ENCODE peak calls at places on chromosomes 1 and 21, in five cellular contexts. One of them, this sample, is unnamed.

GRCh38 chr21:37532868-37533780 is 166.6 kb downstream of the DYRK1A start:
- DNase-seq in ovary: no peak
- DNase-seq in tibial nerve: no peak
- DNase-seq in SK-N-SH: no peak
- DNase-seq in transverse colon: no peak
- DNase-seq in this sample: no peak

GRCh38 chr1:174262747-174263241 is 103.5 kb downstream of the RABGAP1L start:
- DNase-seq in ovary: no peak
- DNase-seq in tibial nerve: no peak
- DNase-seq in SK-N-SH: peak
- DNase-seq in transverse colon: no peak
- DNase-seq in this sample: no peak

GRCh38 chr1:156387899-156388813 is 19.1 kb downstream of the RHBG start:
- DNase-seq in ovary: no peak
- DNase-seq in tibial nerve: no peak
- DNase-seq in SK-N-SH: no peak
- DNase-seq in transverse colon: no peak
- DNase-seq in this sample: no peak

GRCh38 chr1:18480315-18481189 is at the start of gene KLHDC7A:
- DNase-seq in ovary: no peak
- DNase-seq in tibial nerve: no peak
- DNase-seq in SK-N-SH: no peak
- DNase-seq in transverse colon: peak
- DNase-seq in this sample: peak

GRCh38 chr1:12049625-12050024 is 13.5 kb upstream of the TNFRSF8 start:
- DNase-seq in ovary: no peak
- DNase-seq in tibial nerve: no peak
- DNase-seq in SK-N-SH: no peak
- DNase-seq in transverse colon: no peak
- DNase-seq in this sample: no peak

GRCh38 chr1:243924188-243924587 is 74.1 kb upstream of the AKT3 start:
- DNase-seq in ovary: no peak
- DNase-seq in tibial nerve: no peak
- DNase-seq in SK-N-SH: no peak
- DNase-seq in transverse colon: no peak
- DNase-seq in this sample: no peak

GRCh38 chr1:232432313-232432712 is 197.6 kb downstream of the SIPA1L2 start:
- DNase-seq in ovary: no peak
- DNase-seq in tibial nerve: no peak
- DNase-seq in SK-N-SH: peak
- DNase-seq in transverse colon: no peak
- DNase-seq in this sample: no peak

GRCh38 chr1:110053557-110054428 is 16.7 kb downstream of the ALX3 start:
- DNase-seq in ovary: peak
- DNase-seq in tibial nerve: peak
- DNase-seq in SK-N-SH: peak
- DNase-seq in transverse colon: peak
- DNase-seq in this sample: no peak

GRCh38 chr1:116334015-116334547 is 39.0 kb upstream of the ATP1A1 start:
- DNase-seq in ovary: no peak
- DNase-seq in tibial nerve: no peak
- DNase-seq in SK-N-SH: no peak
- DNase-seq in transverse colon: peak
- DNase-seq in this sample: no peak

GRCh38 chr1:61141288-61142044 is 59.1 kb downstream of the NFIA start:
- DNase-seq in ovary: no peak
- DNase-seq in tibial nerve: no peak
- DNase-seq in SK-N-SH: no peak
- DNase-seq in transverse colon: no peak
- DNase-seq in this sample: no peak

GRCh38 chr1:54666333-54666732 is 24.7 kb downstream of the MROH7 start:
- DNase-seq in ovary: no peak
- DNase-seq in tibial nerve: no peak
- DNase-seq in SK-N-SH: no peak
- DNase-seq in transverse colon: no peak
- DNase-seq in this sample: no peak

GRCh38 chr1:53015508-53015860 is 46.5 kb upstream of the PODN start:
- DNase-seq in ovary: no peak
- DNase-seq in tibial nerve: no peak
- DNase-seq in SK-N-SH: no peak
- DNase-seq in transverse colon: no peak
- DNase-seq in this sample: no peak

GRCh38 chr1:87513971-87514660 is 185.4 kb downstream of the LMO4 start:
- DNase-seq in ovary: no peak
- DNase-seq in tibial nerve: no peak
- DNase-seq in SK-N-SH: no peak
- DNase-seq in transverse colon: no peak
- DNase-seq in this sample: no peak

GRCh38 chr21:46471514-46471913 is 12.8 kb downstream of the DIP2A start:
- DNase-seq in ovary: no peak
- DNase-seq in tibial nerve: no peak
- DNase-seq in SK-N-SH: no peak
- DNase-seq in transverse colon: no peak
- DNase-seq in this sample: no peak

GRCh38 chr1:31651766-31652165 is 7.1 kb upstream of the PEF1 start:
- DNase-seq in ovary: no peak
- DNase-seq in tibial nerve: no peak
- DNase-seq in SK-N-SH: no peak
- DNase-seq in transverse colon: no peak
- DNase-seq in this sample: no peak

GRCh38 chr1:26831546-26832248 is 5.2 kb downstream of the ZDHHC18 start:
- DNase-seq in ovary: no peak
- DNase-seq in tibial nerve: no peak
- DNase-seq in SK-N-SH: no peak
- DNase-seq in transverse colon: no peak
- DNase-seq in this sample: no peak
- TF ChIP-seq EP300 in ovary: no peak
- TF ChIP-seq EP300 in tibial nerve: no peak
- TF ChIP-seq EP300 in SK-N-SH: no peak
- TF ChIP-seq EP300 in transverse colon: no peak
- TF ChIP-seq EP300 in this sample: no peak

DNA sequence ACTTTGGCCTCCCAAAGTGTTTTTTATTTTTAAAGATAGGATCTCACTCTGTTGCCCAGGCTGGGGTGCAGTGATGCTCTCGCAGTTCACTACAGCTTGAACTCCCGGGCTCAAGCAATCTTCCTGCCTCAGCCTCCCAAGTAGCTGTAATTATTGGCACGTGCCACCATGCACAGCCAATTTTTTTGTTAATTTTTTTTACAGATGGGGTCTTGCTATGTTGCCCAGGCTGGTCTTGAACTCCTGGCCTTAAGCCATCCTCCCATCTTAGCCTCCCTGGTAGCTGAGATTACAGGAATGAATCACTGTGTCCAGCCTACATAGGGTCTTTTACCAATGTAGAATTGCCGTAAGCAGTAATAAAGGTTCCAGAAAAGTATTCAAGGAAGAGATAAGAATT is 49.1 kb upstream of the HP1BP3 start:
- DNase-seq in ovary: no peak
- DNase-seq in tibial nerve: no peak
- DNase-seq in SK-N-SH: no peak
- DNase-seq in transverse colon: no peak
- DNase-seq in this sample: no peak
- H3K4me3 ChIP-seq in ovary: no peak
- H3K4me3 ChIP-seq in tibial nerve: no peak
- H3K4me3 ChIP-seq in SK-N-SH: no peak
- H3K4me3 ChIP-seq in transverse colon: no peak
- H3K4me3 ChIP-seq in this sample: no peak

GRCh38 chr1:67855444-67855843 is 22.2 kb upstream of the GNG12 start:
- DNase-seq in ovary: no peak
- DNase-seq in tibial nerve: no peak
- DNase-seq in SK-N-SH: no peak
- DNase-seq in transverse colon: no peak
- DNase-seq in this sample: no peak

GRCh38 chr1:67856921-67857320 is 23.7 kb upstream of the GNG12 start:
- DNase-seq in ovary: no peak
- DNase-seq in tibial nerve: no peak
- DNase-seq in SK-N-SH: no peak
- DNase-seq in transverse colon: no peak
- DNase-seq in this sample: no peak

GRCh38 chr1:67853704-67854103 is 20.4 kb upstream of the GNG12 start:
- DNase-seq in ovary: peak
- DNase-seq in tibial nerve: no peak
- DNase-seq in SK-N-SH: peak
- DNase-seq in transverse colon: peak
- DNase-seq in this sample: no peak

GRCh38 chr1:67851800-67852199 is 18.5 kb upstream of the GNG12 start:
- DNase-seq in ovary: no peak
- DNase-seq in tibial nerve: no peak
- DNase-seq in SK-N-SH: no peak
- DNase-seq in transverse colon: no peak
- DNase-seq in this sample: no peak

GRCh38 chr1:67855944-67856343 is 22.7 kb upstream of the GNG12 start:
- DNase-seq in ovary: no peak
- DNase-seq in tibial nerve: no peak
- DNase-seq in SK-N-SH: no peak
- DNase-seq in transverse colon: no peak
- DNase-seq in this sample: no peak
- TF ChIP-seq EP300 in ovary: no peak
- TF ChIP-seq EP300 in tibial nerve: no peak
- TF ChIP-seq EP300 in SK-N-SH: no peak
- TF ChIP-seq EP300 in transverse colon: no peak
- TF ChIP-seq EP300 in this sample: no peak

GRCh38 chr1:25643962-25644361 is 27.4 kb downstream of the MAN1C1 start:
- DNase-seq in ovary: no peak
- DNase-seq in tibial nerve: no peak
- DNase-seq in SK-N-SH: no peak
- DNase-seq in transverse colon: no peak
- DNase-seq in this sample: no peak

GRCh38 chr1:25640646-25641328 is 24.2 kb downstream of the MAN1C1 start:
- DNase-seq in ovary: no peak
- DNase-seq in tibial nerve: no peak
- DNase-seq in SK-N-SH: no peak
- DNase-seq in transverse colon: no peak
- DNase-seq in this sample: no peak

GRCh38 chr1:25641931-25642611 is 25.5 kb downstream of the MAN1C1 start:
- DNase-seq in ovary: no peak
- DNase-seq in tibial nerve: no peak
- DNase-seq in SK-N-SH: no peak
- DNase-seq in transverse colon: no peak
- DNase-seq in this sample: no peak

GRCh38 chr1:25641329-25641725 is 24.7 kb downstream of the MAN1C1 start:
- DNase-seq in ovary: no peak
- DNase-seq in tibial nerve: no peak
- DNase-seq in SK-N-SH: no peak
- DNase-seq in transverse colon: no peak
- DNase-seq in this sample: no peak

DNA sequence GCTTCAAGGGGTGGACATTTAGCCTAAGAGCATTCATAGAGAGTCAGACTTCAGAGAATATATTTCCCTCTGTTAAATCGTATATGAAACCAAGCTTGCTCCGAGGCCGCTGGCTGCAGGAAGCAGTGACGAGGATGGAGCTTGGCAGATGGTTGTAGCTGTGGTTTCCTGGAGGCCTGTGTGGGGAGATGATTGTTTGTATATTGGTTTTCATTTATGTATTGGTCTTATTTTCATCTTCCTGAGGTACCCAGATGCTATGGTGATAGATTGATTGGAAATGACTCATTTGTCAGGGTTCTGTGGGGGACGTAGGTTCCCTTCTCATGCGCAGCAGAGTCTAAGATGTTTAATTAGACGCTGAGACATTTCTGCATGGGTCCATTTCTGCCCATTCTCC is 26.1 kb downstream of the MAN1C1 start:
- DNase-seq in ovary: no peak
- DNase-seq in tibial nerve: no peak
- DNase-seq in SK-N-SH: no peak
- DNase-seq in transverse colon: peak
- DNase-seq in this sample: no peak
- H3K4me3 ChIP-seq in ovary: no peak
- H3K4me3 ChIP-seq in tibial nerve: no peak
- H3K4me3 ChIP-seq in SK-N-SH: no peak
- H3K4me3 ChIP-seq in transverse colon: no peak
- H3K4me3 ChIP-seq in this sample: no peak

GRCh38 chr21:29508311-29508710 is 209.6 kb downstream of the BACH1 start:
- DNase-seq in ovary: no peak
- DNase-seq in tibial nerve: no peak
- DNase-seq in SK-N-SH: no peak
- DNase-seq in transverse colon: no peak
- DNase-seq in this sample: no peak
- TF ChIP-seq EP300 in ovary: no peak
- TF ChIP-seq EP300 in tibial nerve: no peak
- TF ChIP-seq EP300 in SK-N-SH: no peak
- TF ChIP-seq EP300 in transverse colon: no peak
- TF ChIP-seq EP300 in this sample: no peak

GRCh38 chr1:242524571-242525359 is at the start of gene PLD5:
- DNase-seq in ovary: peak
- DNase-seq in tibial nerve: no peak
- DNase-seq in SK-N-SH: no peak
- DNase-seq in transverse colon: no peak
- DNase-seq in this sample: no peak
- H3K4me3 ChIP-seq in ovary: peak
- H3K4me3 ChIP-seq in tibial nerve: peak
- H3K4me3 ChIP-seq in SK-N-SH: peak
- H3K4me3 ChIP-seq in transverse colon: peak
- H3K4me3 ChIP-seq in this sample: peak

GRCh38 chr1:192807968-192808587 is 761 bp upstream of the RGS2 start:
- DNase-seq in ovary: no peak
- DNase-seq in tibial nerve: no peak
- DNase-seq in SK-N-SH: no peak
- DNase-seq in transverse colon: no peak
- DNase-seq in this sample: no peak
- TF ChIP-seq EP300 in ovary: no peak
- TF ChIP-seq EP300 in tibial nerve: no peak
- TF ChIP-seq EP300 in SK-N-SH: no peak
- TF ChIP-seq EP300 in transverse colon: no peak
- TF ChIP-seq EP300 in this sample: no peak

GRCh38 chr1:2411801-2412394 is 466 bp downstream of the PEX10 start:
- DNase-seq in ovary: no peak
- DNase-seq in tibial nerve: no peak
- DNase-seq in SK-N-SH: no peak
- DNase-seq in transverse colon: no peak
- DNase-seq in this sample: no peak

GRCh38 chr1:2413495-2414296 is 1.3 kb upstream of the PEX10 start:
- DNase-seq in ovary: no peak
- DNase-seq in tibial nerve: no peak
- DNase-seq in SK-N-SH: no peak
- DNase-seq in transverse colon: peak
- DNase-seq in this sample: peak

GRCh38 chr1:2412773-2413494 is 570 bp upstream of the PEX10 start:
- DNase-seq in ovary: no peak
- DNase-seq in tibial nerve: no peak
- DNase-seq in SK-N-SH: peak
- DNase-seq in transverse colon: peak
- DNase-seq in this sample: peak

GRCh38 chr1:2414297-2414958 is 2.1 kb upstream of the PEX10 start:
- DNase-seq in ovary: peak
- DNase-seq in tibial nerve: peak
- DNase-seq in SK-N-SH: peak
- DNase-seq in transverse colon: peak
- DNase-seq in this sample: peak

GRCh38 chr1:2412395-2412772 is at the start of gene PEX10:
- DNase-seq in ovary: peak
- DNase-seq in tibial nerve: peak
- DNase-seq in SK-N-SH: peak
- DNase-seq in transverse colon: peak
- DNase-seq in this sample: peak
- H3K4me3 ChIP-seq in ovary: peak
- H3K4me3 ChIP-seq in tibial nerve: peak
- H3K4me3 ChIP-seq in SK-N-SH: peak
- H3K4me3 ChIP-seq in transverse colon: peak
- H3K4me3 ChIP-seq in this sample: peak